ENCODE peak calls at places on chromosomes 16 and 17, in seven cellular contexts. One of them, this sample, is unnamed.

GRCh38 chr16:78230832-78231231 is 131.4 kb downstream of the WWOX start:
- DNase-seq in GM12878: no peak
- DNase-seq in GM12892: no peak
- DNase-seq in SK-N-SH: no peak
- DNase-seq in HepG2: no peak
- DNase-seq in H1: no peak
- DNase-seq in K562: no peak
- DNase-seq in this sample: no peak

GRCh38 chr17:59347975-59348391 is 16.5 kb downstream of the YPEL2 start:
- DNase-seq in GM12878: no peak
- DNase-seq in GM12892: no peak
- DNase-seq in SK-N-SH: no peak
- DNase-seq in HepG2: no peak
- DNase-seq in H1: no peak
- DNase-seq in K562: no peak
- DNase-seq in this sample: no peak

GRCh38 chr16:20906225-20906870 is 5.8 kb downstream of the LYRM1 start:
- DNase-seq in GM12878: no peak
- DNase-seq in GM12892: no peak
- DNase-seq in SK-N-SH: no peak
- DNase-seq in HepG2: no peak
- DNase-seq in H1: no peak
- DNase-seq in K562: no peak
- DNase-seq in this sample: no peak

GRCh38 chr17:4074831-4075495 is 67.9 kb downstream of the ZZEF1 start:
- DNase-seq in GM12878: peak
- DNase-seq in GM12892: peak
- DNase-seq in SK-N-SH: peak
- DNase-seq in HepG2: peak
- DNase-seq in H1: no peak
- DNase-seq in K562: peak
- DNase-seq in this sample: peak

GRCh38 chr16:55506083-55506482 is 2.8 kb upstream of the LPCAT2 start:
- DNase-seq in GM12878: no peak
- DNase-seq in GM12892: no peak
- DNase-seq in SK-N-SH: no peak
- DNase-seq in HepG2: peak
- DNase-seq in H1: no peak
- DNase-seq in K562: no peak
- DNase-seq in this sample: no peak

GRCh38 chr17:80688994-80689635 is 144.5 kb downstream of the RPTOR start:
- DNase-seq in GM12878: no peak
- DNase-seq in GM12892: no peak
- DNase-seq in SK-N-SH: no peak
- DNase-seq in HepG2: no peak
- DNase-seq in H1: no peak
- DNase-seq in K562: peak
- DNase-seq in this sample: no peak

GRCh38 chr16:48497932-48498760 is 111.8 kb downstream of the N4BP1 start:
- DNase-seq in GM12878: no peak
- DNase-seq in GM12892: no peak
- DNase-seq in SK-N-SH: no peak
- DNase-seq in HepG2: no peak
- DNase-seq in H1: no peak
- DNase-seq in K562: no peak
- DNase-seq in this sample: no peak

GRCh38 chr17:15910791-15911190 is 34.1 kb upstream of the ADORA2B start:
- DNase-seq in GM12878: no peak
- DNase-seq in GM12892: no peak
- DNase-seq in SK-N-SH: no peak
- DNase-seq in HepG2: no peak
- DNase-seq in H1: no peak
- DNase-seq in K562: no peak
- DNase-seq in this sample: no peak

GRCh38 chr16:85291302-85292148 is 179.3 kb upstream of the CIBAR2 start:
- DNase-seq in GM12878: no peak
- DNase-seq in GM12892: no peak
- DNase-seq in SK-N-SH: no peak
- DNase-seq in HepG2: peak
- DNase-seq in H1: no peak
- DNase-seq in K562: peak
- DNase-seq in this sample: no peak

GRCh38 chr17:41049110-41049509 is 2.0 kb upstream of the KRTAP2-1 start:
- DNase-seq in GM12878: no peak
- DNase-seq in GM12892: no peak
- DNase-seq in SK-N-SH: no peak
- DNase-seq in HepG2: peak
- DNase-seq in H1: no peak
- DNase-seq in K562: no peak
- DNase-seq in this sample: no peak

GRCh38 chr17:14205380-14205779 is 31.3 kb downstream of the CDRT15 start:
- DNase-seq in GM12878: no peak
- DNase-seq in GM12892: no peak
- DNase-seq in SK-N-SH: no peak
- DNase-seq in HepG2: no peak
- DNase-seq in H1: no peak
- DNase-seq in K562: no peak
- DNase-seq in this sample: no peak

GRCh38 chr17:35390663-35391062 is 17.2 kb upstream of the SLFN11 start:
- DNase-seq in GM12878: no peak
- DNase-seq in GM12892: no peak
- DNase-seq in SK-N-SH: no peak
- DNase-seq in HepG2: no peak
- DNase-seq in H1: no peak
- DNase-seq in K562: no peak
- DNase-seq in this sample: no peak
- TF ChIP-seq TAF1 in GM12878: no peak
- TF ChIP-seq TAF1 in GM12892: no peak
- TF ChIP-seq TAF1 in SK-N-SH: no peak
- TF ChIP-seq TAF1 in HepG2: no peak
- TF ChIP-seq TAF1 in H1: no peak
- TF ChIP-seq TAF1 in K562: no peak
- TF ChIP-seq TAF1 in this sample: no peak

GRCh38 chr17:9360610-9361571 is 214.7 kb downstream of the STX8 start:
- DNase-seq in GM12878: no peak
- DNase-seq in GM12892: no peak
- DNase-seq in SK-N-SH: no peak
- DNase-seq in HepG2: peak
- DNase-seq in H1: no peak
- DNase-seq in K562: no peak
- DNase-seq in this sample: no peak
- TF ChIP-seq TAF1 in GM12878: no peak
- TF ChIP-seq TAF1 in GM12892: no peak
- TF ChIP-seq TAF1 in SK-N-SH: no peak
- TF ChIP-seq TAF1 in HepG2: no peak
- TF ChIP-seq TAF1 in H1: no peak
- TF ChIP-seq TAF1 in K562: no peak
- TF ChIP-seq TAF1 in this sample: no peak

DNA sequence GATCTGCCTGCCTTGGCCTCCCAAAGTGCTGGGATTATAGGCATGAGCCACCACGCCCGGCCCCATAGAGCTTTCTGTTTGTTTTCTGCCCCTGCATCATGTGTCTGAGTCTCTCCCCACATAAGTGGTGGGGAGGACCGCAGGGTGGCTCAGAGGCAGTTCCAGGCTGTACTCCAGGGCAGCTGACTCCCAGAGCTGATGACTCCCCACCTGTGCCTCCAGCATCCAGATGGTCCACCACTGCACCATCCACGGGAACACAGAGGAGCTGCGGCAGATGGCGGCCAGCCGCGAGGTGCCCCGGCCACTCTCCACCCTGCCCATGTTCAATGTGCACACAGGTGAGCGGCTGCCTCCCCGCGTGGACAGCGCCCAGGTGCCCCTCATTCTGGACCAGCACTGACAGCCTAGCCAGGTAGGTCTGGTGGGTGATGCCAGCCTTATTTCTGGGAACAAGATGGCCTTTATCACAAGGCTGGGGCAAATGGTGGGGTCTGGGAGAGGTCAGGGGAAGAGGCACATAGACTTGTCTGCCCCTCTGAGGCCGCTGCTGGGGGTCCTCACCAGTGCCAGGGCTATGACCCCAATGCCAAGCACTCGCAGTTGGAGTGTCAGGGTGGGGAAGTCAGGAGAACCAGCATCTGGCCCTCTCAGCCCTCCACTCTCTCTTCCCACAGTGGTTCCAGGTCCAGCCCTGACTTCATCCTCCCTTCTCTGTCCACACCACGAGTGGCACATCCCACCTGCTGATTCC is 9.4 kb downstream of the SGCA start:
- DNase-seq in GM12878: no peak
- DNase-seq in GM12892: no peak
- DNase-seq in SK-N-SH: no peak
- DNase-seq in HepG2: no peak
- DNase-seq in H1: no peak
- DNase-seq in K562: no peak
- DNase-seq in this sample: no peak
- TF ChIP-seq TAF1 in GM12878: no peak
- TF ChIP-seq TAF1 in GM12892: no peak
- TF ChIP-seq TAF1 in SK-N-SH: no peak
- TF ChIP-seq TAF1 in HepG2: no peak
- TF ChIP-seq TAF1 in H1: no peak
- TF ChIP-seq TAF1 in K562: no peak
- TF ChIP-seq TAF1 in this sample: no peak

GRCh38 chr16:53809088-53809951 is 105.4 kb downstream of the FTO start:
- DNase-seq in GM12878: no peak
- DNase-seq in GM12892: no peak
- DNase-seq in SK-N-SH: no peak
- DNase-seq in HepG2: no peak
- DNase-seq in H1: no peak
- DNase-seq in K562: no peak
- DNase-seq in this sample: no peak
- TF ChIP-seq TAF1 in GM12878: no peak
- TF ChIP-seq TAF1 in GM12892: no peak
- TF ChIP-seq TAF1 in SK-N-SH: no peak
- TF ChIP-seq TAF1 in HepG2: no peak
- TF ChIP-seq TAF1 in H1: no peak
- TF ChIP-seq TAF1 in K562: no peak
- TF ChIP-seq TAF1 in this sample: no peak

DNA sequence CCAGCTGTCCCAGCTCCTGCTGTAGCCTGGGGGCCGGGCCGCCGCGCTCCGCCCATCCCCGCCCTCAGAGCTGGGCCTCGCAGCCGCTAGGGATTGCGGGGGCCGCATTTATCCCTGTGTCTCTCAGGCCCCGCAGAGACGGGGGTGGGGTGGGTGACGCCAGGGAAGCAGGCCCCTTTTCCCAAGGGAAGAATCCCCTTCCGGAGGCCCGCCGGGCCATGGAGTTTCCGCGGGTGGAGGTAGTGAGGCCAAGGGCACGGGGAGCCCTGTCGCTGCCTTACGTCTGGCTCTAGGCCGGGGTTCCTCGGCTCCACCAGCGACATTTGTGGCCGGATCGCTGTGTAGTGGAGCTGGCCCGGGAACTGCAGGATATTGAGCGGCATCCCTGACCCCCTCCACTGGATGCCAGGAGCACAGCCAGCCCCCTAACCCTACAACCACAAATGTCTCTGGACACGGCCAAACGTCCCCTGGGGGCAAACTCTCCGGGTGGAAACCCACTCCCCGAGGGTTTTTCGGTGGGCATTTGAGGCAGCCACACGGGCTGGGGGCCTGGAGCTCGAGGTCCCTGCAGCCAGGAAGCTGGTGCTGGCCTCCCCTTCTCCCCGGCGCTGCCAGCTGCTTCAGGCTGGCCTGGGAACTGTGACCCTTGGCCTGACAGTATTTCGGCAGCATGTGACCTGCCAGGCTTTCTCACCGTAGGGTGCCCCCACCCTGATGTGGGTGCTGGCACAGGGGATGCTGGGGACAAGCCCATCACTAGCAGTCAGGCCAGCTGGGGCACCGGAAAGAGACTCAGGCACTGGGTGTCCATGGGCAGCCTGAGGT is 12.0 kb upstream of the CD300A start:
- DNase-seq in GM12878: no peak
- DNase-seq in GM12892: no peak
- DNase-seq in SK-N-SH: no peak
- DNase-seq in HepG2: peak
- DNase-seq in H1: peak
- DNase-seq in K562: peak
- DNase-seq in this sample: no peak
- TF ChIP-seq TAF1 in GM12878: no peak
- TF ChIP-seq TAF1 in GM12892: no peak
- TF ChIP-seq TAF1 in SK-N-SH: no peak
- TF ChIP-seq TAF1 in HepG2: peak
- TF ChIP-seq TAF1 in H1: peak
- TF ChIP-seq TAF1 in K562: no peak
- TF ChIP-seq TAF1 in this sample: no peak

GRCh38 chr16:87607223-87607622 is 4.9 kb downstream of the JPH3 start:
- DNase-seq in GM12878: no peak
- DNase-seq in GM12892: no peak
- DNase-seq in SK-N-SH: no peak
- DNase-seq in HepG2: no peak
- DNase-seq in H1: no peak
- DNase-seq in K562: no peak
- DNase-seq in this sample: no peak
- TF ChIP-seq TAF1 in GM12878: no peak
- TF ChIP-seq TAF1 in GM12892: no peak
- TF ChIP-seq TAF1 in SK-N-SH: no peak
- TF ChIP-seq TAF1 in HepG2: no peak
- TF ChIP-seq TAF1 in H1: no peak
- TF ChIP-seq TAF1 in K562: no peak
- TF ChIP-seq TAF1 in this sample: no peak

GRCh38 chr17:17870292-17870691 is 33.5 kb upstream of the SREBF1 start:
- DNase-seq in GM12878: no peak
- DNase-seq in GM12892: no peak
- DNase-seq in SK-N-SH: no peak
- DNase-seq in HepG2: no peak
- DNase-seq in H1: no peak
- DNase-seq in K562: no peak
- DNase-seq in this sample: no peak
- TF ChIP-seq TAF1 in GM12878: no peak
- TF ChIP-seq TAF1 in GM12892: no peak
- TF ChIP-seq TAF1 in SK-N-SH: no peak
- TF ChIP-seq TAF1 in HepG2: no peak
- TF ChIP-seq TAF1 in H1: no peak
- TF ChIP-seq TAF1 in K562: no peak
- TF ChIP-seq TAF1 in this sample: no peak

GRCh38 chr16:12760819-12761611 is 42.7 kb downstream of the CPPED1 start:
- DNase-seq in GM12878: no peak
- DNase-seq in GM12892: no peak
- DNase-seq in SK-N-SH: no peak
- DNase-seq in HepG2: no peak
- DNase-seq in H1: no peak
- DNase-seq in K562: no peak
- DNase-seq in this sample: no peak

GRCh38 chr16:12758031-12758669 is 45.5 kb downstream of the CPPED1 start:
- DNase-seq in GM12878: no peak
- DNase-seq in GM12892: no peak
- DNase-seq in SK-N-SH: peak
- DNase-seq in HepG2: no peak
- DNase-seq in H1: no peak
- DNase-seq in K562: peak
- DNase-seq in this sample: no peak

GRCh38 chr16:12754824-12755543 is 48.7 kb downstream of the CPPED1 start:
- DNase-seq in GM12878: no peak
- DNase-seq in GM12892: no peak
- DNase-seq in SK-N-SH: no peak
- DNase-seq in HepG2: no peak
- DNase-seq in H1: no peak
- DNase-seq in K562: no peak
- DNase-seq in this sample: no peak

GRCh38 chr16:12757546-12757945 is 46.1 kb downstream of the CPPED1 start:
- DNase-seq in GM12878: no peak
- DNase-seq in GM12892: no peak
- DNase-seq in SK-N-SH: no peak
- DNase-seq in HepG2: no peak
- DNase-seq in H1: no peak
- DNase-seq in K562: no peak
- DNase-seq in this sample: no peak

GRCh38 chr16:12758670-12759558 is 44.8 kb downstream of the CPPED1 start:
- DNase-seq in GM12878: no peak
- DNase-seq in GM12892: no peak
- DNase-seq in SK-N-SH: no peak
- DNase-seq in HepG2: peak
- DNase-seq in H1: no peak
- DNase-seq in K562: no peak
- DNase-seq in this sample: no peak
- TF ChIP-seq TAF1 in GM12878: no peak
- TF ChIP-seq TAF1 in GM12892: no peak
- TF ChIP-seq TAF1 in SK-N-SH: no peak
- TF ChIP-seq TAF1 in HepG2: no peak
- TF ChIP-seq TAF1 in H1: no peak
- TF ChIP-seq TAF1 in K562: no peak
- TF ChIP-seq TAF1 in this sample: no peak